ENCODE peak calls at places on chromosomes 5 and 9, in nine cellular contexts. Z, H, W, N, A, D, O, P and R are unnamed samples.

GRCh38 chr9:34430843-34431437 is 27.4 kb downstream of the FAM219A start:
- DNase-seq in Z (peak), W (peak), A (peak), O (peak), H (peak), D (peak), N (peak), P (peak), R (peak)

GRCh38 chr5:173793677-173794570 is 94.2 kb upstream of the CPEB4 start:
- DNase-seq in P (no peak), W (no peak), H (no peak), A (no peak), D (peak), Z (no peak), O (no peak), N (no peak), R (no peak)

GRCh38 chr5:17227868-17228267 is 10.4 kb downstream of the BASP1 start:
- DNase-seq in P (no peak), O (no peak), W (no peak), N (no peak), Z (no peak), H (no peak), D (no peak), A (no peak), R (no peak)

GRCh38 chr9:21070171-21070571 is 7.6 kb downstream of the IFNB1 start:
- DNase-seq in D (peak), N (peak), Z (peak), A (peak), W (no peak), O (peak), P (no peak), H (no peak), R (peak)

GRCh38 chr5:172816887-172817418 is 17.1 kb upstream of the ERGIC1 start:
- DNase-seq in H (no peak), A (peak), O (no peak), W (no peak), P (no peak), Z (no peak), N (no peak), D (peak), R (no peak)

GRCh38 chr5:143693691-143694252 is 118.2 kb upstream of the HMHB1 start:
- DNase-seq in P (no peak), O (no peak), N (no peak), D (no peak), Z (no peak), W (peak), A (no peak), H (no peak), R (no peak)

GRCh38 chr9:113588242-113588810 is 124.8 kb downstream of the RGS3 start:
- DNase-seq in A (no peak), P (no peak), H (no peak), O (no peak), Z (no peak), N (no peak), W (no peak), D (no peak), R (no peak)

GRCh38 chr9:115209601-115210306 is 91.8 kb upstream of the TNC start:
- DNase-seq in N (no peak), Z (peak), H (no peak), P (no peak), O (no peak), W (no peak), A (peak), D (peak), R (no peak)

GRCh38 chr9:129307227-129307970 is 129.3 kb upstream of the IER5L start:
- DNase-seq in W (no peak), Z (no peak), H (no peak), A (peak), O (no peak), P (no peak), N (no peak), D (no peak), R (no peak)

GRCh38 chr9:94780516-94780950 is 54.0 kb downstream of the AOPEP start:
- DNase-seq in D (no peak), Z (no peak), P (peak), A (peak), W (no peak), O (no peak), H (no peak), N (no peak), R (no peak)

GRCh38 chr9:71909887-71910601 is 949 bp downstream of the ABHD17B start:
- DNase-seq in O (peak), P (peak), Z (peak), N (peak), D (peak), H (peak), A (peak), W (peak), R (no peak)

GRCh38 chr5:91535508-91535907 is 152.4 kb upstream of the ARRDC3 start:
- DNase-seq in A (no peak), P (no peak), H (no peak), W (no peak), O (no peak), D (no peak), Z (no peak), N (peak), R (no peak)

GRCh38 chr5:154445422-154446182 is at the start of gene SAP30L:
- DNase-seq in Z (peak), H (peak), P (peak), A (peak), W (peak), O (peak), D (peak), N (peak), R (peak)
- TF ChIP-seq EZH2phosphoT487 in Z (no peak), H (no peak), P (no peak), A (no peak), W (no peak), O (no peak), D (no peak), N (no peak), R (no peak)

GRCh38 chr5:124742983-124743533 is 3.4 kb downstream of the ZNF608 start:
- DNase-seq in D (peak), A (peak), H (peak), N (no peak), O (no peak), P (no peak), Z (peak), W (no peak), R (peak)
- TF ChIP-seq EZH2phosphoT487 in D (no peak), A (no peak), H (no peak), N (no peak), O (no peak), P (no peak), Z (no peak), W (no peak), R (no peak)

DNA sequence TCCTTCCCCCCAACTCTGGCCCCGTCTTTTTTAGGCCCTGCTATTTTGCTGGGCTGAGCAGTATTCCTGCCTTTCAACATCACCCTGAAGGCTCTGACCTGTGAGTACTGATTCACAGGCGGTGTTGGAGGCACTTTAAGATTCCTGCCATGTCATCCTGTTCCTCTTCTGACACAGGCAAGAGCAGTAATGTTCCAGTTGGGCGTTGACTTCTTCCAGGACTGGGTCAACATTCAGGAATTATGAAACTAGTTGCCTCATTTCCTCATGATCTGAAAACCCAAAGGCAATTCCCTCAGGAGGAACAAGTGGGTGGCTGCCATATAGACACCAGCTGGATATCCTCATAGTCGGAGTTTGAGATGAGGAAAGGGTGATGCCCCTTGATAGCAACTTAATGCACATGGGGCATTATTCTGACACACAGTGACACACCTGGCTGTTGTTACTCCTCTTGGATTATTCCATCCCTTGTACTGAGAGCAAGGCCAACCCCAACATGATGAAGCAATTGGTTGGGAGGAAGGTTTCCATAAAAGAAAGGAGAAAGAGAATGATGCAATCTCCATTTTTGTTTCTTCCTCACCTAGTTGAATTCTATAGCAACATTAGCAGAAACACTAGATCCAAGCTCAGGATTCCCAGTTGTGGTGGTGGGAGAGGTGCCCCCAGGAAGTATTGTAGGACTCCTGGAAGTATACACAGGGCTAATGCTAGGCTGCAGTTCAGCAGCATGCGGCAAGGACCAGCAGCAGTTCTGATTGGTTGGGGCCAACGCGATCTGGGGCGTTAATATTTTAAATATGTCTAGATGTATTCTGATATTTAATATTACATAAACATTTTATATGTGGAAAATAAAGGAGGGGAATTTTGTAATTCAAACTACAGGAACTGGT is 19.6 kb upstream of the GLRX start:
- DNase-seq in N (no peak), A (peak), D (no peak), P (no peak), O (no peak), W (no peak), H (no peak), Z (no peak), R (no peak)
- TF ChIP-seq EZH2phosphoT487 in N (no peak), A (no peak), D (no peak), P (no peak), O (no peak), W (no peak), H (no peak), Z (no peak), R (no peak)

DNA sequence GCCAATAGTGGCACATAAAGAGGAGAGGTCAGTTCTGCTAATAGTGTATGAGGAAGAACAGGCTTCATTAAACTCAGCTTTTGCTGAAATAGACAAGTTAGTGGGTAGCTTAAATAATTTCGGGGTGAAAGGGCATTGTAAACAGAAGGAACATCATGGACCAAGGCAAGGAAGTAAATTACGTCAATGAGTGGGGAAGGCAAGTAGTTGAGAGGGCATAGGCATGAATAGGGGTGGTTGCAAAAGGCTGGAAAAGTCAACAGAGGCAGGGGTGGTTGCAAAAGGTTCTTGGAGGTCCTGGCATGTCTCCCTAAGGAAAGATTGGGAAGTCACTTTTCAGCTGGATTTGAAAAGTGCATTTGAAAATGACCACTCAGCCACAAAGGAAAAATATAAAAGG is 383.3 kb upstream of the RPS23 start:
- DNase-seq in Z (no peak), D (no peak), O (no peak), A (no peak), H (no peak), N (no peak), W (no peak), P (no peak), R (no peak)
- TF ChIP-seq EZH2phosphoT487 in Z (no peak), D (no peak), O (no peak), A (no peak), H (no peak), N (no peak), W (no peak), P (no peak), R (no peak)

DNA sequence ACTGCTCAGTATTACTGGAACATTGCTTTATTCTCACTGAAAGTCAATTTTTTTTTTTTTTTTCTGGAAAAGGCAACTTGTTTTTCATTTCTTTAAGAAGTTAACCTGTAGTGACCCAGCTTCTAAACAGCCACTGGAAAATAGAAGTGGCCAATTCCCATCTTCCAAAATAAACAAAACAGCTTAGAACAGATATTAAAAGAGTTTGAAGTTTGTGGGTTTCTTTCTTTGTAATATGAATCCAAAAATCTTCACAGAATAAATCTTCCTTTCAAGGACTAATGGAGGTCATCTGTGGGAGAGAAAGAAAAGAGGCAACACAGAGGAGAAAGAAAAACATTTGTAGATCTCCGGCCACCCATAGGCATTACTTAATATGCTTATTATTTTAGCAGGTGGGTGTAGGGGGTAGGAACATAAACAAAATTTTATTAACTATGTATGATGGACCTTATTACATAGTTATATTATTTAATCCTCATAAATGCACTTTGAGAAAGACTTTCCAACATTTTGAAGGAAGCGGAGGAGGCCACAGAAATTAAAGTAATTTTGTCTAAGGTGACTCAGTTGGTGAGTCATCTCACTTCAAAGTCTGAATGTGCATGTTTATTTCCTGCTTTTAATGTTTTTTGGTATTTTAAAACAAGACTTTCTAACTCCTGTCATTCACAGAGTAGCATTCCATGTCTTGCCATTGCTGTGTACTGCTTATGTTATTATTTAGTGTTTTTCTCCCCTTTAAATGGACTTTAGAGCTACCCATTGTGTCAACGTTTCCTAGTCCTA is 1791.8 kb upstream of the WWC1 start:
- DNase-seq in D (no peak), N (no peak), A (no peak), Z (no peak), O (no peak), H (no peak), W (no peak), P (no peak), R (no peak)
- TF ChIP-seq EZH2phosphoT487 in D (no peak), N (no peak), A (no peak), Z (no peak), O (no peak), H (no peak), W (no peak), P (no peak), R (no peak)

GRCh38 chr5:66769839-66770617 is 173.8 kb downstream of the MAST4 start:
- DNase-seq in H (peak), O (peak), A (peak), Z (peak), P (peak), D (no peak), W (no peak), N (peak), R (no peak)
- TF ChIP-seq EZH2phosphoT487 in H (no peak), O (no peak), A (no peak), Z (no peak), P (no peak), D (no peak), W (no peak), N (no peak), R (no peak)